ENCODE peak calls at places on chromosome 1, in six cellular contexts. P is dorsolateral prefrontal cortex, X is AG04449, D is GM12865, V is tibial artery, T is progenitor cell of endocrine pancreas. I is an unnamed sample.

GRCh38 chr1:177912991-177913390 is 56.9 kb downstream of the SEC16B start:
- DNase-seq in P (no peak), D (no peak), T (no peak), X (no peak), V (no peak), I (no peak)

GRCh38 chr1:154971341-154971998 is 923 bp upstream of the SHC1 start:
- DNase-seq in X (no peak), P (no peak), T (no peak), D (no peak), V (no peak), I (no peak)

GRCh38 chr1:191831572-191831971 is 326.7 kb upstream of the RGS18 start:
- DNase-seq in V (no peak), P (no peak), D (peak), T (no peak), X (no peak), I (no peak)

GRCh38 chr1:48200166-48200900 is 22.2 kb upstream of the SLC5A9 start:
- DNase-seq in V (no peak), X (no peak), D (no peak), T (no peak), P (no peak), I (no peak)

GRCh38 chr1:205041998-205042910 is 758 bp upstream of the CNTN2 start:
- DNase-seq in V (no peak), D (no peak), X (no peak), P (peak), T (no peak), I (no peak)

GRCh38 chr1:106465666-106466065 is 590.8 kb upstream of the PRMT6 start:
- DNase-seq in D (no peak), X (no peak), V (no peak), P (no peak), T (no peak), I (no peak)

GRCh38 chr1:24022611-24023359 is 42.7 kb upstream of the SRSF10 start:
- DNase-seq in D (no peak), T (no peak), X (peak), V (no peak), P (no peak), I (no peak)

GRCh38 chr1:38899560-38899959 is 18.2 kb upstream of the GJA9 start:
- DNase-seq in P (no peak), X (no peak), T (no peak), D (no peak), V (no peak), I (no peak)

GRCh38 chr1:61782771-61783170 is 40.5 kb downstream of the PATJ start:
- DNase-seq in V (no peak), D (peak), X (no peak), T (no peak), P (no peak), I (no peak)

GRCh38 chr1:159977364-159978106 is 23.5 kb upstream of the SLAMF9 start:
- DNase-seq in T (no peak), X (no peak), P (no peak), V (no peak), D (no peak), I (no peak)

GRCh38 chr1:54168206-54168965 is 15.6 kb upstream of the CDCP2 start:
- DNase-seq in T (no peak), X (no peak), P (no peak), D (no peak), V (no peak), I (no peak)

GRCh38 chr1:164664127-164664526 is 105.1 kb downstream of the PBX1 start:
- DNase-seq in V (no peak), X (no peak), T (no peak), P (no peak), D (peak), I (no peak)

GRCh38 chr1:43065191-43065590 is 106.5 kb upstream of the SLC2A1 start:
- DNase-seq in D (no peak), V (no peak), T (no peak), P (no peak), X (no peak), I (no peak)

GRCh38 chr1:25523512-25523911 is 19.9 kb upstream of the LDLRAP1 start:
- DNase-seq in T (no peak), D (peak), V (no peak), X (no peak), P (no peak), I (peak)

GRCh38 chr1:179142889-179143299 is 61.0 kb downstream of the TOR3A start:
- DNase-seq in P (no peak), D (no peak), T (no peak), V (no peak), X (peak), I (no peak)

GRCh38 chr1:54227836-54228435 is 28.0 kb downstream of the MRPL37 start:
- DNase-seq in P (no peak), X (no peak), D (no peak), V (no peak), T (no peak), I (no peak)

GRCh38 chr1:51898090-51898734 is 19.7 kb upstream of the NRDC start:
- DNase-seq in V (no peak), D (no peak), X (peak), T (no peak), P (no peak), I (no peak)

GRCh38 chr1:7621334-7622219 is 149.5 kb upstream of the VAMP3 start:
- DNase-seq in T (no peak), X (no peak), V (peak), P (peak), D (no peak), I (no peak)

GRCh38 chr1:8981169-8981568 is 35.5 kb downstream of the CA6 start:
- DNase-seq in D (no peak), P (no peak), V (no peak), X (no peak), T (no peak), I (no peak)

GRCh38 chr1:110056776-110057175 is 13.7 kb downstream of the ALX3 start:
- DNase-seq in X (no peak), P (peak), D (no peak), V (no peak), T (no peak), I (no peak)

GRCh38 chr1:224328644-224329043 is 1.3 kb downstream of the NVL start:
- DNase-seq in X (no peak), V (no peak), D (no peak), T (no peak), P (no peak), I (no peak)

GRCh38 chr1:170568197-170568596 is 36.2 kb downstream of the GORAB start:
- DNase-seq in V (no peak), D (no peak), P (no peak), X (no peak), T (no peak), I (no peak)

DNA sequence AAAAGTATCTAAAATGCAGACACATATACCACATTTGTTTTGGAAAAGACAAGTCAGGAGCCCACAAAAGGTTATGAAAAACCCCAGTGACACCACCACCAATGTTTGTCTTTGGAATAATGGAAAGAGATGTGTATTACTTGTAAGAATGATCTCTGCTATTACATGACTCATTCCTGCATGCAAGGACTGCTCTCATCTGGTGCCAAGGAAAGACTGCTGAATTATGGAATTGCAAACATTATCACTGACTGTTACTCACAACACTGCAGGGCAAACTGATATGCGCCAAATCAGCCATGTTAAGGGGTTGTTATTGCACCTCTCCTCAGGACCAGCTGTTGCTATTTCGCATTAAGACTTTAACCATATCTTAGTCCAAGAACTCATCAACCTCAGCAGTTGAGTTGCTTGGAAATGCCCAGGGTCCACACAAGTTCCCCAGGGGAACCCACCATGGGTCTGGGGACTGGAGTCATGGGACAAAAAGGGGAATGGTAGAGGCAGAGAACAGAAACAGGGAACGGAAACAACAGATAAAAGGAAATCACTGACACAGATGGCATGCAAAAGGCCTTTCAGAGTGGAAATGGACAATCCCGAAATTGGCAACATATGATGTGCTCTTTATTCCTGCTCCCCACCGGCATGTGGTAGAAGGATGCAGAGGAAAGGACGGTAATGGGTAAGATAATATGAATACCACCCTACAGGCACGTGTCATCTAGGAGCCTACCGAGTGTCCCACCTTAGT is 34.4 kb downstream of the CAPZB start:
- DNase-seq in P (no peak), T (no peak), V (no peak), X (peak), D (no peak), I (no peak)
- TF ChIP-seq CTCF in P (no peak), T (no peak), V (no peak), X (no peak), D (no peak), I (no peak)

DNA sequence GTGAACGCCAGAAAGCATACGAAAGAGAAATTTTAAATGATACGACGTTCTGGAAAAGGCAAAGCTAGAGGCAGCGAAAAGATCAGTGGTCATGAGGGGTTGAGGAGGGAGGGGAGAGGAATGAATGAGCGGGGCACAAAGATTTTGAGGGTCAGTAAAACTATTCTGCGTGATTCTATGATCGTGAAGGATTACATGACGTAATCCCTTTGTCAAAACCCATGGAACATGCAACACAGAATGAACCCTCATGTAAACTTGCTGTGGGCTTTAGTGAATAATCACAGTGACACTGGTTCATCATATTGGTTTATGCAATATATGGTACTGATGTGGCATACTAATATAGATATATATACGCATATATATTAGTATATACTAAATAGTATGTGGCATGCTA is 13.0 kb downstream of the LRRC38 start:
- DNase-seq in X (no peak), P (no peak), T (no peak), D (no peak), V (no peak), I (no peak)
- TF ChIP-seq CTCF in X (no peak), P (no peak), T (no peak), D (no peak), V (no peak), I (no peak)

GRCh38 chr1:194698908-194699318 is 1512.5 kb upstream of the B3GALT2 start:
- DNase-seq in X (no peak), T (no peak), D (peak), V (no peak), P (no peak), I (no peak)
- TF ChIP-seq CTCF in X (no peak), T (no peak), D (no peak), V (no peak), P (no peak), I (no peak)

GRCh38 chr1:5913876-5914275 is 78.3 kb downstream of the NPHP4 start:
- DNase-seq in D (no peak), P (no peak), V (peak), T (no peak), X (no peak), I (no peak)
- TF ChIP-seq CTCF in D (no peak), P (no peak), V (no peak), T (no peak), X (no peak), I (no peak)

DNA sequence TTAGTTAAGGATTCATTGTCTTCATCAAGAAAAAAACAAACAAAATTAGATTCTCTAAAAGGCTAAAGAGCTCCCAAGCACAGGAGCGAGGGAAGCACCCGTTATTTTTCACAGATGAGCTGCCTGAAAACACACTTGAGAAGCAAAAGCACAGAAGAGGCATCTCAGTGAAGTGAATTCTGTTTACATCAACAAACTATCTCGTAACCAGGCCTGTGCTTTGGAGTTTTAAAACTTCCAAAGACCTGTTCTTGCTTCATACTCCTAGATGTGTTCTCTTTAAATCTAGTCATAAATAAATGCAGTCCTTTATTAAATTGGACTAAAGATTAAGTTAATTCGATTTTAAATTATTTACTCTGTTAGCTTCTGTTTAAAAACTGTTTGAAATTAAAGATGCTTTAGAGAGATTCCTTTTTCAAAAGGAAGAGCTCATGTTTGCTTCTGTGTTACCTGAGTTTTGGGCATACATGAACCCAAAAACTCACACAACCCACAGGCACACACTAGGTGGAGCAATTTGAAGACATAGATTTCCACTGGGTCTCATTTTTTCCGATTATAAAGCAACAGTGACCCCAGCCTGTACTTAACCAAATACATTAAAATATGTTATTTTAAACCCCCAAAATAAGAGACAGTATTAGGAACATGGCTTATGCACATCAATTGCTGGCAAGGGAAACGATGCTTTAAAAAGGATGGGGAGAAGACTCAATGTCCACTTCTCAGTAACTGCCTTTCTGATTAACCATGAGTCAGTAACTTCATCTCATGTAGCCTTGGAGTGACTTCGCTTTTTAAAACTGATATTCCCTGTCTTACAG is 648.2 kb downstream of the SMYD3 start:
- DNase-seq in D (no peak), V (no peak), X (no peak), P (no peak), T (no peak), I (no peak)
- TF ChIP-seq CTCF in D (no peak), V (no peak), X (peak), P (no peak), T (no peak), I (peak)

DNA sequence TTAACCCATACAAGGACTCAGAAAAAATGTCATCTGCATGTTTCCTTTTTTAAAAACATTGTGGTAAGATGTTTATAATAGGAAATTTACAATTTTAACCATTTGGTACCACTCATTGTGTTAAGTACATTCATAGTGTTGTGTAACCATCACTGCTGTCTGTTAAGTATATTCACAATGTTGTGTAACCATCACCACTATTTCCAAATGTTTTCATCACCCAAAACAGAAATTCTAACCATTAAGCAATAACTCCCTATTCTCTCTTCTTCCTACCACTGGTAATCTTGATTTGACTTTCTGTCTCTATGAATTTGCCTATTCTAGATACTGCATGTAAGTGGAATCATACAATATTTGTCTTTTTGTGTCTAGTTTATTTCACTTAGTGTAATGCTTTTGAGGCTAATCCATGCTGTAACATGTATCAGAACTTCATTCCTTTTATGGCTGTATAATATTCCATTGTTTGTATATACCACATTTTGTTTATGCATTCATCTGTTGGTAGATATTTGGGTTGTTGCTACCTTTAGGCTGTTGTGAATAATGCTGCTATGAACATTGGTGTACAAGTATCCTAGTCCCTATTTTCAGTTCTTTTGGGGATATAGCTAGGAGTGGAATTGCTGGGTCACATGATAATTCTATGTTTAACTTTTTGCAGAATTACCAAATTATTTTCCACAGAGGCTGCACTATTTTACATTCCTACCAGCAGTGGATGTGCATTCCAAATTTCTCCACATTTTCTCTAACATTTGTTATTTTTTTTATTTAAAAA is 14.1 kb downstream of the HIPK1 start:
- DNase-seq in X (no peak), P (no peak), D (no peak), T (no peak), V (no peak), I (no peak)
- TF ChIP-seq CTCF in X (no peak), P (no peak), D (no peak), T (no peak), V (no peak), I (no peak)